ENCODE peak calls at places on chromosomes 4 and X, in seven cellular contexts. M is neural progenitor cell; R is astrocyte; D is heart left ventricle; C is GM23248; S is naive thymus-derived CD4-positive, alpha-beta T cell; T is psoas muscle. F is an unnamed sample.

GRCh38 chrX:11597479-11597878 is 68.2 kb downstream of the ARHGAP6 start:
- DNase-seq in M (no peak), R (peak; percentile 22), D (no peak), C (no peak), S (no peak), T (no peak), F (no peak)

GRCh38 chr4:133969202-133969873 is 232.3 kb downstream of the PABPC4L start:
- DNase-seq in M (no peak), R (peak; percentile 79), D (peak; percentile 50), C (peak; percentile 2), S (no peak), T (no peak), F (no peak)

GRCh38 chr4:169005453-169006099 is 4.5 kb downstream of the CBR4 start:
- DNase-seq in M (no peak), R (no peak), D (no peak), C (peak; percentile 56), S (no peak), T (no peak), F (peak; percentile 5)

GRCh38 chrX:45761920-45762319 is 561.2 kb upstream of the DIPK2B start:
- DNase-seq in M (no peak), R (no peak), D (no peak), C (no peak), S (no peak), T (no peak), F (no peak)

GRCh38 chrX:118251251-118251650 is 94.7 kb upstream of the WDR44 start:
- DNase-seq in M (no peak), R (peak; percentile 57), D (no peak), C (peak; percentile 54), S (no peak), T (no peak), F (no peak)

GRCh38 chrX:118644378-118644777 is 83.0 kb upstream of the IL13RA1 start:
- DNase-seq in M (no peak), R (peak; percentile 20), D (no peak), C (peak; percentile 51), S (no peak), T (no peak), F (peak; percentile 3)

GRCh38 chr4:77538144-77538543 is 67.5 kb upstream of the CXCL13 start:
- DNase-seq in M (no peak), R (peak; percentile 71), D (no peak), C (peak; percentile 60), S (no peak), T (no peak), F (no peak)

GRCh38 chrX:22406332-22406731 is 133.6 kb downstream of the CBLL2 start:
- DNase-seq in M (no peak), R (no peak), D (no peak), C (no peak), S (no peak), T (no peak), F (no peak)

GRCh38 chrX:104270916-104271512 is 16.3 kb upstream of the ESX1 start:
- DNase-seq in M (peak; percentile 65), R (peak; percentile 4), D (peak; percentile 61), C (peak; percentile 55), S (no peak), T (no peak), F (peak; percentile 1)

GRCh38 chrX:52271212-52271611 is 86.5 kb downstream of the MAGED4 start:
- DNase-seq in M (peak; percentile 58), R (no peak), D (no peak), C (peak; percentile 19), S (no peak), T (no peak), F (peak; percentile 32)

GRCh38 chrX:120426599-120426998 is 42.5 kb downstream of the LAMP2 start:
- DNase-seq in M (no peak), R (peak; percentile 14), D (no peak), C (peak; percentile 13), S (no peak), T (no peak), F (no peak)

GRCh38 chr4:11722218-11722617 is 293.5 kb upstream of the HS3ST1 start:
- DNase-seq in M (no peak), R (no peak), D (no peak), C (no peak), S (no peak), T (no peak), F (no peak)

GRCh38 chrX:141341341-141341740 is 99.0 kb upstream of the SPANXC start:
- DNase-seq in M (no peak), R (peak; percentile 86), D (no peak), C (peak; percentile 43), S (no peak), T (no peak), F (no peak)

GRCh38 chr4:139988863-139989765 is 164.9 kb downstream of the MAML3 start:
- DNase-seq in M (peak; percentile 34), R (peak; percentile 98), D (peak; percentile 34), C (peak; percentile 96), S (peak; percentile 55), T (no peak), F (no peak)

GRCh38 chr4:113952452-113953029 is 26.9 kb downstream of the ARSJ start:
- DNase-seq in M (peak; percentile 78), R (peak; percentile 40), D (no peak), C (peak; percentile 63), S (no peak), T (no peak), F (peak; percentile 50)

GRCh38 chr4:96194993-96195392 is 355.1 kb downstream of the PDHA2 start:
- DNase-seq in M (no peak), R (peak; percentile 45), D (no peak), C (no peak), S (no peak), T (no peak), F (no peak)

GRCh38 chrX:143694881-143695280 is 25.7 kb downstream of the SPANXN2 start:
- DNase-seq in M (no peak), R (no peak), D (no peak), C (no peak), S (no peak), T (no peak), F (no peak)
- H3K4me1 ChIP-seq in M (no peaks in the 10 kb centered on the region), R (no peaks in the 10 kb centered on the region), D (no peaks in the 10 kb centered on the region), C (no peaks in the 10 kb centered on the region), S (no peaks in the 10 kb centered on the region), T (no peaks in the 10 kb centered on the region), F (no peaks in the 10 kb centered on the region)

GRCh38 chrX:8755813-8756212 is 23.9 kb upstream of the ANOS1 start:
- DNase-seq in M (no peak), R (peak; percentile 10), D (no peak), C (no peak), S (no peak), T (no peak), F (no peak)
- H3K27ac ChIP-seq in M (no peak overlapping the region), R (no peak overlapping the region), D (no peak overlapping the region), C (no peak overlapping the region), S (no peak overlapping the region), T (no peak overlapping the region), F (no peak overlapping the region)

DNA sequence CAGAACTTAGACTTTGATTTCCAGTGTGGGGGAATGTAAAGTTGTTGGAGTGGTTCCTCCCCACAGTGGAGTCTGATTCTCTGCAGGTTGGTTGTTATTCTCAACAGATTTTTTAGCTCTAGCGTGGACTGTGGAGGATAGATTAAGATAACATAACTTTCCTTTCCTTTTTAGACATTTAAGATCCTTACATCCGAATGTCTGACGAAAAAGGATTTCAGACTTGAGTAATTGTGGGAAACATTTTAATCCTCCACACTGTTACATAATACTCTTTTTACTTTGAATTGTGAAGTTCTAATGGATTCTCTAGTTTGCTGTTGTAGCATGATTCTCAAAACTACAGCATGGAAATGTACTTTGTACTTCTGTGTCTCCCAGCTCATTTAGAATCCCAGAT is 107.8 kb downstream of the ARHGAP10 start:
- DNase-seq in M (no peak), R (no peak), D (no peak), C (no peak), S (no peak), T (no peak), F (no peak)
- H3K4me1 ChIP-seq in M (peaks cover 39% of the 10 kb centered on the region), R (peaks cover 3% of the 10 kb centered on the region), D (peaks cover 5% of the 10 kb centered on the region), C (peaks cover 16% of the 10 kb centered on the region), S (no peaks in the 10 kb centered on the region), T (peaks cover 64% of the 10 kb centered on the region), F (no peaks in the 10 kb centered on the region)

DNA sequence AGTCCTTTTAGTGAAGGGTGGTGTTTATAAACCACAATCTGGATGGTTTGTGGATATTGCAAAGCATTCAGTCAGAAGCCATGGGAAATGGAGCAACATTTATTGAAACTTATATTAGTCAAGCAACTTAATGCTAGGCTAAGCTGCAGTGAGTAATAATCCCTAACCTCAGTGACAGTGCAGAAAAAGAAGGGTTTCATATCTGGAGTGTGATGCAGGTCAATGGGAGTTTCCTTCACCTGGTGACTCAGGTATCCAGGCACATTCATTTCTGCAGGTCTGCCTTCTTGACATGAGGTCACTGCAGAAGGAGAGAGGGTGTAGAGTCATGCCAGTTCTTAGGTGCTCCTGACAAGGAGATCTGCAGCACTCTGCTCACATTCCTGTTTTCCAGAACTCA is 10.4 kb upstream of the DRD5 start:
- DNase-seq in M (no peak), R (no peak), D (no peak), C (no peak), S (no peak), T (no peak), F (no peak)
- H3K27ac ChIP-seq in M (no peak overlapping the region), R (no peak overlapping the region), D (no peak overlapping the region), C (no peak overlapping the region), S (no peak overlapping the region), T (no peak overlapping the region), F (no peak overlapping the region)

DNA sequence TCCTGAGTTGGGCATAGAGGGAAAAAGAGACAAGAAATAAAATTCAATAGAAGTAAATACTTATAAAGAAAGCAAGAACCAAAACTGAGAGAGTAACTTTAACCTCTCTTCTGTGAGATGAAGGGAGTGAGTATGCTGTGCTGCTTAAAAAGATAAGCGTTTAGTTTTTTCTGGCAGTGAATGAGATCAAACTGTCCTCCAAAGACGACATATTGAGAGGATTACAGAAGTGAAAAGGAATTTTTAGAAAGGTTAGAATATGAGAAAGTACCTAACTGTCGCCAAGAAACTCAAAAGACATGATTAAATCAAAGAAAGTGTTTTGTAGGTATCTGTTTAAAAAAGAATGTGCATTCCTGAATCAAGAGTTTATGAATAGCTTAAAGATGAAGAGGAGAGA is 16.0 kb downstream of the GAB1 start:
- DNase-seq in M (no peak), R (peak; percentile 23), D (no peak), C (no peak), S (no peak), T (no peak), F (no peak)
- H3K4me1 ChIP-seq in M (peaks cover 16% of the 10 kb centered on the region), R (peaks cover 14% of the 10 kb centered on the region), D (peaks cover 12% of the 10 kb centered on the region), C (peaks cover 20% of the 10 kb centered on the region), S (no peaks in the 10 kb centered on the region), T (peaks cover 61% of the 10 kb centered on the region), F (peaks cover 69% of the 10 kb centered on the region)